ENCODE peak calls at places on chromosome 10, in four cellular contexts. Z, I, M and G are unnamed samples.

GRCh38 chr10:71543608-71544158 is 147.0 kb downstream of the CDH23 start:
- DNase-seq in I (no peak), M (no peak), Z (no peak), G (no peak)

GRCh38 chr10:51176976-51177690 is 102.8 kb downstream of the PRKG1 start:
- DNase-seq in I (no peak), M (no peak), Z (no peak), G (no peak)

GRCh38 chr10:8670461-8670860 is 616.0 kb downstream of the GATA3 start:
- DNase-seq in M (no peak), Z (no peak), I (no peak), G (no peak)

GRCh38 chr10:43781480-43782361 is 133.0 kb upstream of the ZNF32 start:
- DNase-seq in I (no peak), Z (no peak), M (no peak), G (no peak)

GRCh38 chr10:102352066-102352715 is 43.3 kb upstream of the NFKB2 start:
- DNase-seq in I (peak; percentile 71), M (peak; percentile 26), Z (peak; percentile 70), G (peak; percentile 87)

GRCh38 chr10:130040351-130040750 is 70.3 kb downstream of the C10orf143 start:
- DNase-seq in Z (peak; percentile 13), I (no peak), M (no peak), G (no peak)

GRCh38 chr10:132425029-132425758 is 28.2 kb downstream of the PWWP2B start:
- DNase-seq in I (no peak), M (no peak), Z (no peak), G (no peak)

GRCh38 chr10:64430690-64431323 is 909.6 kb downstream of the REEP3 start:
- DNase-seq in M (no peak), I (no peak), Z (no peak), G (peak; percentile 3)

GRCh38 chr10:85492684-85493083 is 873.9 kb downstream of the GRID1 start:
- DNase-seq in Z (no peak), M (no peak), I (no peak), G (no peak)

GRCh38 chr10:116825901-116826300 is 23.4 kb upstream of the ENO4 start:
- DNase-seq in I (no peak), Z (no peak), M (no peak), G (no peak)

GRCh38 chr10:79482721-79483120 is 29.6 kb upstream of the EIF5AL1 start:
- DNase-seq in I (no peak), Z (no peak), M (no peak), G (no peak)

GRCh38 chr10:129914960-129915359 is 49.1 kb downstream of the EBF3 start:
- DNase-seq in Z (no peak), I (no peak), M (no peak), G (no peak)

GRCh38 chr10:100186813-100187212 is 984 bp upstream of the ERLIN1 start:
- DNase-seq in I (peak; percentile 25), M (no peak), Z (peak; percentile 62), G (peak; percentile 61)

GRCh38 chr10:130762481-130762880 is 549.0 kb downstream of the TCERG1L start:
- DNase-seq in M (no peak), I (no peak), Z (peak; percentile 35), G (no peak)

GRCh38 chr10:80409121-80409520 is 770 bp downstream of the PRXL2A start:
- DNase-seq in Z (no peak), I (no peak), M (no peak), G (no peak)

GRCh38 chr10:97534746-97535367 is 36.1 kb downstream of the UBTD1 start:
- DNase-seq in Z (no peak), M (no peak), I (peak; percentile 46), G (peak; percentile 69)

GRCh38 chr10:86366033-86366901 is at the start of gene GRID1:
- DNase-seq in I (peak; percentile 52), M (no peak), Z (peak; percentile 69), G (no peak)

GRCh38 chr10:122168598-122168997 is 102.5 kb upstream of the BTBD16 start:
- DNase-seq in I (no peak), Z (no peak), M (no peak), G (no peak)

GRCh38 chr10:127904931-127905622 is 1.8 kb upstream of the PTPRE start:
- DNase-seq in Z (peak; percentile 58), M (no peak), I (peak; percentile 20), G (no peak)

GRCh38 chr10:107425844-107426553 is 261.5 kb upstream of the SORCS1 start:
- DNase-seq in M (no peak), Z (no peak), I (no peak), G (no peak)

GRCh38 chr10:77247076-77247561 is 390.5 kb downstream of the KCNMA1 start:
- DNase-seq in I (peak; percentile 47), Z (no peak), M (no peak), G (no peak)

GRCh38 chr10:44344727-44345126 is 40.2 kb downstream of the CXCL12 start:
- DNase-seq in Z (no peak), M (no peak), I (no peak), G (no peak)

GRCh38 chr10:67812007-67812406 is 26.0 kb downstream of the DNAJC12 start:
- DNase-seq in I (no peak), Z (no peak), M (no peak), G (no peak)

GRCh38 chr10:78821052-78821451 is 247.7 kb upstream of the ZMIZ1 start:
- DNase-seq in I (no peak), M (no peak), Z (no peak), G (no peak)

GRCh38 chr10:13272164-13272571 is 27.7 kb downstream of the PHYH start:
- DNase-seq in M (peak; percentile 16), I (peak; percentile 31), Z (peak; percentile 71), G (no peak)

GRCh38 chr10:96400465-96400864 is 41.7 kb upstream of the OPALIN start:
- DNase-seq in M (no peak), Z (no peak), I (no peak), G (no peak)

GRCh38 chr10:10067644-10068043 is 950.0 kb upstream of the CELF2 start:
- DNase-seq in M (no peak), Z (no peak), I (no peak), G (no peak)

GRCh38 chr10:79342811-79343541 is 4.3 kb upstream of the PPIF start:
- DNase-seq in I (peak; percentile 28), M (no peak), Z (no peak), G (peak; percentile 40)

GRCh38 chr10:395665-396064 is 260.4 kb downstream of the ZMYND11 start:
- DNase-seq in I (no peak), M (no peak), Z (no peak), G (no peak)

GRCh38 chr10:124092270-124093075 is 925 bp downstream of the CHST15 start:
- DNase-seq in M (no peak), Z (peak; percentile 87), I (peak; percentile 69), G (no peak)

GRCh38 chr10:5499493-5499800 is at the start of gene CALML5:
- DNase-seq in I (no peak), Z (no peak), M (no peak), G (no peak)

GRCh38 chr10:12631787-12632562 is 282.6 kb downstream of the CAMK1D start:
- DNase-seq in Z (no peak), I (no peak), M (no peak), G (no peak)

DNA sequence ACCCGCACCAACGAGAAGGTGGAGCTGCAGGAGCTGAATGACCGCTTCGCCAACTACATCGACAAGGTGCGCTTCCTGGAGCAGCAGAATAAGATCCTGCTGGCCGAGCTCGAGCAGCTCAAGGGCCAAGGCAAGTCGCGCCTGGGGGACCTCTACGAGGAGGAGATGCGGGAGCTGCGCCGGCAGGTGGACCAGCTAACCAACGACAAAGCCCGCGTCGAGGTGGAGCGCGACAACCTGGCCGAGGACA is 1.6 kb downstream of the VIM start:
- DNase-seq in I (no peak), Z (no peak), M (no peak), G (no peak)
- TF ChIP-seq POLR2A in I (no peak), Z (no peak), M (no peak), G (no peak)

DNA sequence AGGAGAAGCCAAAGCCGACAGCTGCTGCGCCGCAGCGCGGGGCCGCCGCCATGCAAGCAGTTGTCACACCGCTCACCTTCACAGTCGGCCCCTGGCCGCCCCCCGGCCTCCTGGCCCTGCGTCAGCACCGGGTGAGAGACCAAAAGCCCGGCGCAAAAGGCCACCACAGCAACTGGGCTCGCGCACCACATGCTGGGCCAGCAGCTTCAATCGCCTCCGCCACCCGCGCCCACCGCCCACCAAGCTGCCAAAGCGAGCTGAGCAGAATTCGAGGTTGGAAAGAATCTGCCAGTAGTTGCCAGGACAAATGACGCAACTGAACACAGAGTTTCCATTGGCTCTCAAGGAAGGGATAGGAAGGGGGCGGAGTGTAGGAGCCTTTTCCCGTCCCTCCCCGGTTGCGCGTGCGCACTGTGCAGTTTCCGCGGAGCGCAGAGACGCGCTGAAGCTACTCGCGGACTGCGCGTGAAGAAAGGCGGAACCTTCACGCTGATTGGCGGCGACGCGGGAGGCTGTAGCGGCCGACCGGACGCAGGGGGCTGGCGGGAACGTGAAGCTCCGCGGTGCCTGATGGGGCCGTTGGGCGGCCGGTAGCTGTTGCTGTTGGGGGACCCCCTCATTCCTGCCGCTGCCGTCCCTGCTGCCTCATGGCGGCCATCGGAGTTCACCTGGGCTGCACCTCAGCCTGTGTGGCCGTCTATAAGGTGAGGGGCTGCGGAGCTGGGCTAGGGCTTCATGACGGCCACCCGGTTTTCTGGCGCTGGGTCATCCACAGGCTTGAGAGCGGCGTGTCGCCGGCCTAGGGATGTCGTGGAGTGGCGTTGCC is at the start of the genes CDNF, HSPA14 and MSANTD7:
- DNase-seq in M (peak; percentile 99), I (peak; percentile 99), Z (peak; percentile 100), G (peak; percentile 100)
- TF ChIP-seq POLR2A in M (no peak), I (peak; percentile 92), Z (peak; percentile 75), G (peak; percentile 95)

GRCh38 chr10:47383254-47384147 is 592 bp downstream of the ZNF488 start:
- DNase-seq in I (no peak), Z (no peak), M (peak; percentile 11), G (no peak)

GRCh38 chr10:47379901-47380300 is 4.2 kb downstream of the ZNF488 start:
- DNase-seq in M (peak; percentile 5), I (no peak), Z (peak; percentile 46), G (no peak)

GRCh38 chr10:47380341-47381215 is 3.5 kb downstream of the ZNF488 start:
- DNase-seq in M (peak; percentile 6), Z (peak; percentile 45), I (no peak), G (no peak)

GRCh38 chr10:47381427-47382379 is 2.4 kb downstream of the ZNF488 start:
- DNase-seq in Z (peak; percentile 35), I (no peak), M (peak; percentile 6), G (no peak)

GRCh38 chr10:47384148-47384921 is at the start of gene ZNF488:
- DNase-seq in I (peak; percentile 84), Z (peak; percentile 90), M (peak; percentile 75), G (peak; percentile 83)
- TF ChIP-seq POLR2A in I (peak; percentile 60), Z (no peak), M (no peak), G (no peak)

GRCh38 chr10:125114761-125115391 is 45.5 kb downstream of the CTBP2 start:
- DNase-seq in Z (no peak), M (no peak), I (no peak), G (peak; percentile 67)

GRCh38 chr10:125116041-125116649 is 44.2 kb downstream of the CTBP2 start:
- DNase-seq in Z (peak; percentile 54), M (no peak), I (no peak), G (no peak)

GRCh38 chr10:125113661-125114388 is 46.5 kb downstream of the CTBP2 start:
- DNase-seq in Z (no peak), I (no peak), M (no peak), G (peak; percentile 44)

GRCh38 chr10:125116652-125117310 is 43.6 kb downstream of the CTBP2 start:
- DNase-seq in M (no peak), Z (peak; percentile 57), I (no peak), G (no peak)

DNA sequence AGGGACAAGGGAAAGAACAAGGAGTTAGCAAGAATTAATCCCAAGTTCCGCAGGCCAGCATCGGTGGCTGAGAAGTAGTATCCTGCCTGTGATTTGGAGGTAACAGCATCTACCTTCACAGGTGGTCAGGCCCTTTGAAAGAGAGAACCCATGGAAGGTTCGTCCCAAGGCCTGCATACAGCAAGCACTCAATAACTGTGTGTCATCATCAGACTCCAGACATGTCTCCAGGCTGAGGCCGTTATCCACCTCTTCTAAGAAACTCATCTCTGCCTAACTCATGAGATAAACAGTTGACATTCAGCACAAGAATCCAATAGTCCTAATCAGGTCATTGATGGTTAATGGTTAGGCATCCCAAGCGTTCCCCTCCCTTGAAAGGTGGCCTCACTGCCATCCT is 45.0 kb downstream of the CTBP2 start:
- DNase-seq in I (no peak), Z (no peak), M (no peak), G (peak; percentile 38)
- TF ChIP-seq POLR2A in I (no peak), Z (no peak), M (no peak), G (no peak)